ENCODE peak calls at places on chromosomes 16 and 17, in ten cellular contexts. M, E, N, T, R, V, G, F, O and S are unnamed samples.

GRCh38 chr16:66658143-66658859 is 38.2 kb downstream of the CMTM4 start:
- DNase-seq in M (no peak), E (no peak), N (no peak), T (no peak), R (no peak), V (no peak), G (no peak), F (no peak), O (no peak), S (no peak)

GRCh38 chr16:57801856-57802634 is at the start of gene KIFC3:
- DNase-seq in M (no peak), E (peak; percentile 92), N (peak; percentile 88), T (peak; percentile 93), R (peak; percentile 88), V (peak; percentile 52), G (peak; percentile 91), F (peak; percentile 84), O (peak; percentile 45), S (peak; percentile 69)

GRCh38 chr17:35167046-35167445 is 19.4 kb downstream of the UNC45B start:
- DNase-seq in M (no peak), E (no peak), N (no peak), T (no peak), R (no peak), V (no peak), G (no peak), F (no peak), O (no peak), S (no peak)

GRCh38 chr16:8887952-8888560 is 5.9 kb downstream of the LITAFD start:
- DNase-seq in M (no peak), E (no peak), N (peak; percentile 85), T (peak; percentile 81), R (peak; percentile 48), V (peak; percentile 56), G (peak; percentile 71), F (peak; percentile 44), O (no peak), S (no peak)

GRCh38 chr16:20622498-20622870 is 46.3 kb upstream of the ACSM2B start:
- DNase-seq in M (no peak), E (no peak), N (no peak), T (no peak), R (no peak), V (no peak), G (no peak), F (no peak), O (no peak), S (no peak)

GRCh38 chr17:27471321-27472269 is 15.3 kb downstream of the KSR1 start:
- DNase-seq in M (no peak), E (no peak), N (no peak), T (no peak), R (no peak), V (no peak), G (no peak), F (no peak), O (peak; percentile 69), S (peak; percentile 35)

GRCh38 chr17:27861979-27862378 is 31.2 kb downstream of the LYRM9 start:
- DNase-seq in M (no peak), E (no peak), N (no peak), T (no peak), R (no peak), V (no peak), G (no peak), F (no peak), O (no peak), S (no peak)

GRCh38 chr16:54072237-54072636 is 214.3 kb downstream of the IRX3 start:
- DNase-seq in M (no peak), E (no peak), N (no peak), T (no peak), R (no peak), V (no peak), G (no peak), F (no peak), O (no peak), S (no peak)

GRCh38 chr17:4747847-4748246 is 8.1 kb upstream of the CXCL16 start:
- DNase-seq in M (no peak), E (no peak), N (no peak), T (peak; percentile 62), R (peak; percentile 45), V (no peak), G (no peak), F (peak; percentile 18), O (no peak), S (peak; percentile 53)

GRCh38 chr17:71057448-71057847 is 888.1 kb downstream of the KCNJ2 start:
- DNase-seq in M (no peak), E (no peak), N (no peak), T (no peak), R (no peak), V (no peak), G (no peak), F (no peak), O (no peak), S (no peak)

GRCh38 chr17:19285218-19285900 is 48.2 kb downstream of the EPN2 start:
- DNase-seq in M (no peak), E (no peak), N (no peak), T (no peak), R (no peak), V (no peak), G (no peak), F (no peak), O (no peak), S (no peak)

GRCh38 chr16:29848420-29849297 is 14.4 kb downstream of the CDIPT start:
- DNase-seq in M (no peak), E (peak; percentile 79), N (peak; percentile 71), T (peak; percentile 83), R (peak; percentile 85), V (peak; percentile 27), G (peak; percentile 68), F (peak; percentile 74), O (peak; percentile 60), S (peak; percentile 79)

GRCh38 chr17:49739662-49740271 is 24.2 kb downstream of the FAM117A start:
- DNase-seq in M (no peak), E (peak; percentile 81), N (peak; percentile 84), T (peak; percentile 67), R (peak; percentile 87), V (peak; percentile 31), G (peak; percentile 78), F (peak; percentile 84), O (peak; percentile 97), S (peak; percentile 95)

GRCh38 chr17:20307325-20307910 is 159.9 kb downstream of the LGALS9B start:
- DNase-seq in M (no peak), E (no peak), N (no peak), T (no peak), R (no peak), V (no peak), G (no peak), F (no peak), O (no peak), S (no peak)

GRCh38 chr17:55769625-55770000 is 18.8 kb downstream of the PCTP start:
- DNase-seq in M (peak; percentile 41), E (no peak), N (no peak), T (no peak), R (no peak), V (no peak), G (no peak), F (peak; percentile 83), O (no peak), S (no peak)

GRCh38 chr17:77704048-77704815 is 254.3 kb upstream of the TNRC6C start:
- DNase-seq in M (no peak), E (no peak), N (no peak), T (no peak), R (no peak), V (no peak), G (no peak), F (no peak), O (no peak), S (no peak)
- H3K9me3 ChIP-seq in M (peaks cover 11% of the 10 kb centered on the region), E (peaks cover 10% of the 10 kb centered on the region), N (peaks cover 43% of the 10 kb centered on the region), T (peaks cover 3% of the 10 kb centered on the region), R (peaks cover 10% of the 10 kb centered on the region), V (no peaks in the 10 kb centered on the region), G (peaks cover 25% of the 10 kb centered on the region), F (no peaks in the 10 kb centered on the region), O (peaks cover 13% of the 10 kb centered on the region), S (peaks cover 4% of the 10 kb centered on the region)

GRCh38 chr17:40112718-40113109 is 9.1 kb upstream of the MSL1 start:
- DNase-seq in M (no peak), E (peak; percentile 27), N (no peak), T (no peak), R (no peak), V (no peak), G (peak; percentile 40), F (no peak), O (no peak), S (no peak)

GRCh38 chr17:40115101-40115436 is 6.7 kb upstream of the MSL1 start:
- DNase-seq in M (no peak), E (no peak), N (no peak), T (no peak), R (no peak), V (no peak), G (no peak), F (no peak), O (no peak), S (no peak)

GRCh38 chr17:40112191-40112590 is 9.6 kb upstream of the MSL1 start:
- DNase-seq in M (no peak), E (no peak), N (no peak), T (no peak), R (no peak), V (no peak), G (no peak), F (no peak), O (no peak), S (no peak)

GRCh38 chr17:40113110-40113960 is 8.4 kb upstream of the MSL1 start:
- DNase-seq in M (peak; percentile 87), E (peak; percentile 93), N (peak; percentile 91), T (peak; percentile 90), R (peak; percentile 92), V (peak; percentile 95), G (peak; percentile 95), F (peak; percentile 96), O (peak; percentile 86), S (peak; percentile 87)

DNA sequence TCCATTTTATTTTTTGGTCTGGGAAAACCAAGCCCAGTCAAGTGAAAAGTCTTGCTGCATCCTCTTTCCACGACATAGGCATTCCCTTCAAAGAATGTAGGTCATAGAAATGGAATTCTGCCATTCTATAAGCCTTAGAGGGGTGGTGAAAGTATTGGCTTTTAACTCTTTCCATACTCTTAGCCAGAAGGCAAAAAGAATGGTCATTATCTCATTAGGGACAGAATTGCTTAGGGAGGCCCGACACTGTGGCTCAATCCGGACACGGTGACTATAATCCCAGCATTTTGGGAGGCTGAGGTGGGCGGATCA is 7.9 kb upstream of the MSL1 start:
- DNase-seq in M (no peak), E (no peak), N (no peak), T (no peak), R (no peak), V (no peak), G (no peak), F (peak; percentile 38), O (no peak), S (no peak)
- H3K4me3 ChIP-seq in M (no peak overlapping the region), E (peak overlapping the region; percentile 21), N (peak overlapping the region; percentile 66), T (no peak overlapping the region), R (peak overlapping the region; percentile 61), V (no peak overlapping the region), G (peak overlapping the region; percentile 59), F (peak overlapping the region; percentile 23), O (no peak overlapping the region), S (peak overlapping the region; percentile 58)

GRCh38 chr17:69711504-69711903 is 297.0 kb downstream of the MAP2K6 start:
- DNase-seq in M (no peak), E (no peak), N (no peak), T (peak; percentile 14), R (no peak), V (no peak), G (no peak), F (no peak), O (no peak), S (no peak)
- H3K9me3 ChIP-seq in M (no peaks in the 10 kb centered on the region), E (no peaks in the 10 kb centered on the region), N (no peaks in the 10 kb centered on the region), T (no peaks in the 10 kb centered on the region), R (no peaks in the 10 kb centered on the region), V (no peaks in the 10 kb centered on the region), G (no peaks in the 10 kb centered on the region), F (no peaks in the 10 kb centered on the region), O (no peaks in the 10 kb centered on the region), S (no peaks in the 10 kb centered on the region)

GRCh38 chr17:72618018-72618509 is 474.4 kb downstream of the SLC39A11 start:
- DNase-seq in M (no peak), E (no peak), N (no peak), T (peak; percentile 80), R (peak; percentile 63), V (peak; percentile 72), G (no peak), F (peak; percentile 28), O (peak; percentile 28), S (no peak)
- H3K4me3 ChIP-seq in M (no peak overlapping the region), E (no peak overlapping the region), N (no peak overlapping the region), T (peak overlapping the region; percentile 7), R (no peak overlapping the region), V (no peak overlapping the region), G (peak overlapping the region; percentile 0), F (no peak overlapping the region), O (peak overlapping the region; percentile 24), S (peak overlapping the region; percentile 24)